ENCODE peak calls at places on chromosomes 16 and 17, in five cellular contexts. U is trophoblast cell, J is mesendoderm, W is H1, X is IMR-90. H is an unnamed sample.

GRCh38 chr17:40952675-40953074 is 14.1 kb downstream of the KRT39 start:
- DNase-seq in W (no peak), X (peak), U (peak), J (peak), H (no peak)

GRCh38 chr17:42817866-42818265 is 6.2 kb downstream of the BECN1 start:
- DNase-seq in J (no peak), W (no peak), U (peak), X (peak), H (no peak)

GRCh38 chr16:10009691-10010090 is 172.5 kb downstream of the GRIN2A start:
- DNase-seq in J (no peak), W (no peak), U (no peak), X (no peak), H (no peak)

GRCh38 chr17:81537856-81538555 is 9.8 kb downstream of the FSCN2 start:
- DNase-seq in U (no peak), X (no peak), J (no peak), W (no peak), H (no peak)

GRCh38 chr16:47503936-47504335 is 42.8 kb downstream of the PHKB start:
- DNase-seq in X (peak), J (no peak), U (no peak), W (no peak), H (no peak)

GRCh38 chr17:42672038-42672437 is 4.8 kb downstream of the PLEKHH3 start:
- DNase-seq in W (no peak), U (no peak), J (no peak), X (no peak), H (no peak)

GRCh38 chr16:86042996-86043725 is 144.2 kb downstream of the IRF8 start:
- DNase-seq in X (no peak), U (no peak), J (no peak), W (no peak), H (no peak)

GRCh38 chr17:75722542-75723095 is 1.4 kb downstream of the ITGB4 start:
- DNase-seq in U (no peak), X (no peak), J (no peak), W (no peak), H (no peak)

GRCh38 chr16:56401482-56401881 is 23.9 kb downstream of the AMFR start:
- DNase-seq in X (no peak), J (peak), U (peak), W (no peak), H (no peak)

GRCh38 chr16:324451-325334 is 27.8 kb downstream of the AXIN1 start:
- DNase-seq in W (no peak), X (no peak), U (peak), J (no peak), H (no peak)

GRCh38 chr17:80663783-80664206 is 119.2 kb downstream of the RPTOR start:
- DNase-seq in W (no peak), U (no peak), J (no peak), X (peak), H (no peak)

GRCh38 chr17:12256380-12256995 is 235.8 kb downstream of the MAP2K4 start:
- DNase-seq in W (no peak), U (peak), J (peak), X (peak), H (peak)

GRCh38 chr16:78675312-78675711 is 575.9 kb downstream of the WWOX start:
- DNase-seq in X (peak), W (no peak), J (no peak), U (no peak), H (no peak)

GRCh38 chr17:57911834-57912673 is 43.2 kb downstream of the CUEDC1 start:
- DNase-seq in J (no peak), W (no peak), X (no peak), U (no peak), H (peak)

GRCh38 chr17:47837401-47838039 is 3.6 kb downstream of the SCRN2 start:
- DNase-seq in X (peak), W (no peak), J (no peak), U (no peak), H (no peak)

GRCh38 chr17:781920-782731 is at the start of the genes GLOD4 and MRM3:
- DNase-seq in J (peak), W (no peak), X (peak), U (peak), H (peak)

GRCh38 chr17:57343717-57344116 is 87.4 kb downstream of the MSI2 start:
- DNase-seq in J (no peak), U (no peak), W (no peak), X (no peak), H (no peak)

DNA sequence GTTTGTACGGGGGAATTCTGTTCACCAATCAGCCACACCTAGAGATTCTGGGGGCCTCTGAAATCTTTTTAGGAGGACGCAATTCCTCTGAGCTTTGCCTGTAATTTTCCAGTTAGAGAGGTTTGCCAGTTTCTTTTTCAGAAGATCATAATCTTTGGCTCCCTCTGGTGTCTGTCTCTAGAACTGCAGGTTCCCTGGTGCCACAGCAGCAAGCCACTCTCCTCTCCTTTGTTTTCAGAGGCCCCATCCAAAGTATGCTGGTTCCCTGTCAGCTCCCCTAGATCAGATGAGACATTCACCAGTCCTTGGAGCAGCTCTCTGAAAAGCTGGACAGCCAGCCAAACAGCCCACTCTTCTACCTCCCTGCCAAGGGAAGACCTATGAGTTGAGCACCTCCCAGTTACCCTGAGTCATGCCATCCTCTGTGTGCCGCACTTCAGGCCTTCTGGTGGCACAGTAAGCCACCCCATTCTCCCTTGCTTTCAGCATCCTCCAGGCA is 36.1 kb downstream of the RNF112 start:
- DNase-seq in X (peak), U (peak), W (no peak), J (peak), H (peak)
- H3K4ac ChIP-seq in X (peak), U (no peak), W (no peak), J (peak), H (no peak)

DNA sequence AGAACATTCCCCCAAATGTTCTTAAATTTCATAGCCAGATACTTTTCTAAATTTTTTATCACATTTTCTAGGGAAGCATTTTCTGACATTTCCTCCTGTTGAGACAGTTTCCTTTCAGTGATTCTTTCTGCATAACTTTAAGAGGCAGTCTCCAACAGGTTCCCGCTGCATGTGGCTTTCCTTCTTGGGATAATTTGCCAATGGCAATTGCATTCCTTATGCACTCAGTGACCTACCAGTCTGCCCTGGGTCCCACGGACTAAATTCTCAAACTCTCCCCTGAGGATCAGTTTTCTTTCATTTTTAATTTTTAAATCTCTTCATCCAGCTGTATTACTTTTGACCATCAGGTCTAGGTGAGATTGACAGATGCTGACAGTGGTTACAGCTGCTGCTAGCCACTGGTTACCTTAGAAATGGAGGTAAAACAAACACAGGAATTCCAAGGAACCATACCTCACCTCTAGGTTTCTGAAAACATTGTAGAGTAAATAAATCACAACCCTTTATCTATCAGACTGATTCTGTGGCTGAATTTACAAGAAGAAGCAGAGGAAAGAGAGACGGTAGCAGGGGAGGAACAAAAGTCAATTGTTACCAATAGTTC is 216.1 kb downstream of the PMP22 start:
- DNase-seq in J (peak), X (no peak), W (no peak), U (no peak), H (no peak)
- H3K4me2 ChIP-seq in J (no peak), X (no peak), W (peak), U (no peak), H (no peak)

DNA sequence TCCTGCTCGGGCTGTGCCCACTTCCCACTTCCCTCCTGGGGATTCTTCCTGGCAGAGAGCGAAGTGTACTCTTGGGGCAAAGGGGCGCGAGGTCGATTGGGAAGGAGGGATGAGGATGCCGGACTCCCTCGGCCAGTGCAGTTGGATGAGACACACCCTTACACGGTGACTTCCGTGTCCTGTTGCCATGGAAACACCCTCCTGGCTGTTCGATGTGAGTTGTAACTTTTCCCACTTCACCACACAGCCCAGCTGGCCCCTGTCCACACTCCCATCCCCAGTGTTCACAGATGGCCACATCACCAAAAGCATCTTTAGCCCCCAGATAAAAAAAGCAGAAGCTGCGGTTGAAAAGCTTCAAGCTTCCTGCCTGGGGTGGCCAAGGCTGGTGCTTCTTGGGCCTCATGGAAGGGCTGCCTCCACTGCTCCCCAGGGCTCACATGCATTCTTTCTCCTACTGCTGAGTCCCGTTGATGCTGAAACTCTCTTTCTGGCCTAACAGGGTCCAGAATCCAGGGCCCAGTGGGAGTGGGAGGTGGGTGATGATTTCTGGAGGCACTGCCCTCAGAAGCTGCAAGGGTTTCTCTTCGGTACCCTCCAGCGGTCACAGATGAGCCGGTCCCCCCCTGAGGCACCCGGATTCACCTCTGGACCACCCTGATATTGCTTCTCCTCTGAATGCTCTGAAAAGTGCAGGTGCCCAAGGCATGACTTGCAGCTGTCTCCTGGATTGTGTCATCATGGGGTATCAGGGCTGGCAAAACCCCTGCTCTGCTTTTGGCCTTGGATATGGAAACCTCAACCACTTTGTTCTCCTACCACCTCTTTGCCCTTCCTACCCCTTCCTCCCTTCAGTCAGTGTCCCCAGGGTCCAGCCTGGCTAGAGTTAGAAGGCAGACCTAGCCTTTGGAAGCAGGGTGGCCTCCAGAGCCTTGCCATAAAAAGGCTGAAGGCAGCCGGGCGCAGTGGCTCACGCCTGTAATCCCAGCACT is 2.2 kb upstream of the TRAF4 start:
- DNase-seq in J (no peak), X (no peak), W (no peak), U (no peak), H (no peak)
- H3K4ac ChIP-seq in J (no peak), X (peak), W (peak), U (no peak), H (no peak)

DNA sequence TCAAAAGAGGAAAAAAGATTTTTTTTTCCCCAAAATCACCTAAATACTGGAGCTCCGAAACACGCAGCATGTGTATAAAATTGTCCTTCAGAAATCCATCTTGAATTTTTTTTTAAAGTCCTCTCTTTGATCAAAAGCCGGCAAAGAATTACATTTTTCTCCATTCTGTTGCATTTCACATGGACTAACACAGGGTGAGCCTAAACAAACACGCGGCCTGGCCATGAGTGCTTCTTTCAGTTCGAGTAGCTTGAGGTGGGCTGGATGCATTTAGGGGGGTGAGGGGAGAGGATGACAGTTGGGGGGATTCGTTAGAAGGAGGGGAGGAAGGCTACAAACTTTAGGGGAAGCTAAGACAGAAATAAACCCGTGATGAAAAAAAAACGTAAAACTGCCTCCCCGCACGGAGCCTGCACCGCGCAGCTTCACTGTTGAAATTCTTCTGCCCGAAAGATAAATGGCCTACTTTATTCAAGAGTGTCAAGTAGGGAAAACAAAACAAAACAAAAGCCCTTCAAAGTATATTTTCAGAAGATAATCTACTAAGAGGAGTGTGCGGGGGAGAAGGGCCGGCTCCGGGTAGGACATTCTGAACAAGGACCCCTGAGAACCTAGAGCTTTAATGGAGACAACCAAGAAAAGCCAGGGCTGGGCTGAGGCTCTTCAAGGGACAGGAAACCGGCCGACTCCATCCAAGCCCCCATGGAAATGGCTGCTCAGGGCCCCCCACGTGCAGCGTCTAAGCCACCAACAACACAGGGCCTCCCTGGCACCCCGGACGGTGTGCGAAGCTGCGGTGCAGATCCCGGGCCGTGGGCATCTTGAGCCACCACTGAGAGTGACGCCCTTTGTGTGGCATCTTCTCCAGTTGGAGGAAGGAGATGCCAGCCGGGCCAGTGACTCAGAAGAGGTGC is 251.2 kb downstream of the C16orf95 start:
- DNase-seq in J (no peak), X (no peak), U (no peak), W (no peak), H (no peak)
- H3K4me2 ChIP-seq in J (no peak), X (no peak), U (no peak), W (no peak), H (no peak)

DNA sequence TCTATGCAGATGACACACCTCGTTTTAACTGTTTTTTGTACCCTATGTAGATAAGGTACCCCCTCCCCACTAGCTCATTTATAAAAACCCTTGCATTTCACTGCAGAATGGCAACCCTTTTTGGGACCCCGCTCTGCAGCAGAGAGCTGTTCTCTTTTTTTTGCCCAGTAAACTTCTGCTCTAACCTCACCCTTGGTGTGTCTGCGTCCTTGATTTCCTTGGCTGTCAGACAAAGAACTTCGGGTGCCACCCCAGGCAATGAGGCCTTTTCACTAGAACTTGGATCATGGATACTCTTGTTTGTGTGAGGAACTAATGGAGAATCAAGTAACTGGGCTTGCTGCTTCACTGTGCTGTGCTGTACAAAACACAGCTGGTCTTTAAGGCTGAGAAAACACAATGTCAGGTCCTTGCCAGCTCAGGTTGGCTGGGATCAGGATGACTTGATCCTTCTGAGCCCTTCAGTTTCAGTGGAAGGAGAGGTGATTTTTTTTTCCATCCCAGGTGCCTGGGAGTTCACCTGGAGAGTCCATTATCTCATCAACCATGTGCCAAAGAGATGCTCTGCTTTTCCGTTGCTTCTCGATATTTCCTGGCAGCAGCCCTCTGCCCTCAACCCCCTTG is 133.1 kb upstream of the FAM20A start:
- DNase-seq in X (no peak), W (no peak), U (no peak), J (no peak), H (no peak)
- H3K4ac ChIP-seq in X (peak), W (no peak), U (peak), J (peak), H (no peak)

DNA sequence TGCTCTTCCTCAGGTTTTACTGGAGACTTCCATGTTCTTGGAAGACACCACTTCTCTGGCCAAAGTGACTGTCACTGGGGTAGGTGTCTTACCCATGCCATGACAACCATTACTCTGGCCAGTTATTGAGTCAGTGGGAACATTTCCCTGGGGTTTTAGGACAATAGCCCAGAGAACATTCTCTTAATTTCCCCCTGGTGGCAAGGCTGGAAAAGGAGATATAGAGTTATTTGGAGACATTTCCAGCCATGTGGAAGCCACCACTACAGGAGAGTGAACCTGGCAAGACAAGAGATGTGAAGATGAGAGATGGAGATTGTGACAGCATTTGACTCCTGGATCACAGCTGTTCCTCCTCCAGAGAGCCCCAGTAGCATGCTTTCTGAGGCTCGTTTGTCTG is 106.2 kb downstream of the CDK5R1 start:
- DNase-seq in X (no peak), U (no peak), W (no peak), J (peak), H (no peak)
- H3K4me2 ChIP-seq in X (no peak), U (no peak), W (no peak), J (no peak), H (no peak)

GRCh38 chr17:77444653-77445029 is 303.9 kb downstream of the SEC14L1 start:
- DNase-seq in J (no peak), U (no peak), W (no peak), X (peak), H (no peak)
- H3K4ac ChIP-seq in J (no peak), U (no peak), W (no peak), X (peak), H (no peak)

GRCh38 chr16:88759976-88760350 is 25.1 kb downstream of the PIEZO1 start:
- DNase-seq in W (no peak), U (no peak), J (no peak), X (no peak), H (no peak)
- H3K4me2 ChIP-seq in W (no peak), U (no peak), J (no peak), X (no peak), H (no peak)

GRCh38 chr17:19382581-19383444 is 4.2 kb downstream of the MFAP4 start:
- DNase-seq in X (no peak), J (no peak), U (no peak), W (no peak), H (no peak)

GRCh38 chr17:19386276-19386863 is 620 bp downstream of the MFAP4 start:
- DNase-seq in J (peak), X (peak), U (peak), W (no peak), H (no peak)

GRCh38 chr17:19386974-19387920 is at the start of gene MFAP4:
- DNase-seq in J (peak), X (peak), W (no peak), U (no peak), H (no peak)

GRCh38 chr17:19383681-19384470 is 3.1 kb downstream of the MFAP4 start:
- DNase-seq in W (no peak), J (no peak), X (peak), U (no peak), H (no peak)

GRCh38 chr17:19384723-19385391 is 2.1 kb downstream of the MFAP4 start:
- DNase-seq in J (peak), U (no peak), W (no peak), X (peak), H (no peak)
- H3K4ac ChIP-seq in J (no peak), U (no peak), W (no peak), X (peak), H (no peak)

DNA sequence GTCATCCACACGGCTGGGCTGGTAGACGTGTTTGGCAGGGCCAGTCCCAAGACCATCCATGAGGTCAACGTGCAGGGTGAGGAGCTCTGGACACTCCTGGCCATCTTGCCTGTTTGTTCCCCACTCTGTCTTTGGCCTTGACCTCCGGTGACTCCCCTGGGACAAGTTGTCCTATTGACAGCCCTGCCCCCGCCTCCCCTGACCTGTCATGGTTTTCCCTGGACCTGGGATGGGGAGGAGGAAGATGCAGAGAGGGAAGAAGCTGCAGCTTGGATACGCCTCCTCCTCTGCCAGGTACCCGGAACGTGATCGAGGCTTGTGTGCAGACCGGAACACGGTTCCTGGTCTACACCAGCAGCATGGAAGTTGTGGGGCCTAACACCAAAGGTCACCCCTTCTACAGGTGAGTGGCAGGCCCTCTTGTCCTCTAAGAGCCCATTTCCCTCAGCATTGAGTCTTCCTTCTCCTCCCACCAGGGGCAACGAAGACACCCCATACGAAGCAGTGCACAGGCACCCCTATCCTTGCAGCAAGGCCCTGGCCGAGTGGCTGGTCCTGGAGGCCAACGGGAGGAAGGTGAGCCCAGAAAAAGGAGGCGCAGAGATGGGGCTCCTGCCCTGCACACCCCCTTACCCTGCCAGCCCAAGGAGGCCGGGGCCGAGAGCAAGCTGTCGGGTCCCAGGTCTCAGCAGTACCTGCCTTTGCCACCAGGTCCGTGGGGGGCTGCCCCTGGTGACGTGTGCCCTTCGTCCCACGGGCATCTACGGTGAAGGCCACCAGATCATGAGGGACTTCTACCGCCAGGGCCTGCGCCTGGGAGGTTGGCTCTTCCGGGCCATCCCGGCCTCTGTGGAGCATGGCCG is 1.4 kb downstream of the HSD3B7 start:
- DNase-seq in X (no peak), U (no peak), W (no peak), J (no peak), H (no peak)
- H3K4me2 ChIP-seq in X (no peak), U (no peak), W (no peak), J (no peak), H (peak)